ENCODE peak calls at places on chromosomes 6 and 20, in six cellular contexts. C, A, O, N, Q and G are unnamed samples.

GRCh38 chr6:158290040-158290439 is 22.2 kb upstream of the TULP4 start:
- DNase-seq in C (no peak), A (no peak), O (no peak), N (peak; percentile 79), Q (no peak), G (no peak)

GRCh38 chr20:33645072-33645358 is 17.1 kb upstream of the C20orf144 start:
- DNase-seq in C (no peak), A (no peak), O (no peak), N (no peak), Q (no peak), G (no peak)

GRCh38 chr20:63015147-63015664 is 8.4 kb upstream of the BHLHE23 start:
- DNase-seq in C (no peak), A (no peak), O (no peak), N (no peak), Q (no peak), G (no peak)

GRCh38 chr6:136764522-136764993 is 27.7 kb downstream of the MAP3K5 start:
- DNase-seq in C (peak; percentile 52), A (no peak), O (no peak), N (peak; percentile 83), Q (no peak), G (no peak)

GRCh38 chr20:20697325-20697845 is 15.1 kb downstream of the RALGAPA2 start:
- DNase-seq in C (no peak), A (no peak), O (no peak), N (no peak), Q (no peak), G (no peak)

GRCh38 chr6:94736231-94736630 is 841.1 kb upstream of the MANEA start:
- DNase-seq in C (no peak), A (peak; percentile 33), O (no peak), N (no peak), Q (no peak), G (no peak)

GRCh38 chr6:29631860-29632731 is 887 bp downstream of the GABBR1 start:
- DNase-seq in C (peak; percentile 93), A (peak; percentile 66), O (peak; percentile 42), N (peak; percentile 63), Q (peak; percentile 37), G (no peak)

GRCh38 chr6:72861935-72862432 is 240.1 kb downstream of the KCNQ5 start:
- DNase-seq in C (no peak), A (peak; percentile 40), O (no peak), N (no peak), Q (no peak), G (no peak)

GRCh38 chr6:4568138-4568537 is 208.1 kb upstream of the CDYL start:
- DNase-seq in C (no peak), A (no peak), O (no peak), N (no peak), Q (no peak), G (no peak)

GRCh38 chr6:140480852-140481251 is 1106.4 kb upstream of the CITED2 start:
- DNase-seq in C (no peak), A (peak; percentile 80), O (peak; percentile 13), N (no peak), Q (no peak), G (no peak)

GRCh38 chr6:161459008-161459407 is 185.1 kb upstream of the AGPAT4 start:
- DNase-seq in C (no peak), A (no peak), O (no peak), N (no peak), Q (no peak), G (no peak)

GRCh38 chr6:137309078-137309762 is 90.0 kb upstream of the IFNGR1 start:
- DNase-seq in C (no peak), A (peak; percentile 49), O (peak; percentile 72), N (no peak), Q (no peak), G (no peak)

GRCh38 chr20:43426172-43426571 is 31.5 kb upstream of the SRSF6 start:
- DNase-seq in C (no peak), A (no peak), O (no peak), N (no peak), Q (no peak), G (no peak)

GRCh38 chr6:106411643-106412200 is 51.2 kb downstream of the CRYBG1 start:
- DNase-seq in C (no peak), A (no peak), O (no peak), N (no peak), Q (no peak), G (no peak)

GRCh38 chr20:19376451-19376971 is 164.1 kb downstream of the SLC24A3 start:
- DNase-seq in C (no peak), A (no peak), O (no peak), N (no peak), Q (no peak), G (no peak)

GRCh38 chr20:46030290-46031013 is 1.4 kb downstream of the SLC12A5 start:
- DNase-seq in C (no peak), A (no peak), O (no peak), N (no peak), Q (no peak), G (no peak)

GRCh38 chr6:12279322-12280098 is 10.7 kb upstream of the EDN1 start:
- DNase-seq in C (no peak), A (no peak), O (no peak), N (no peak), Q (no peak), G (no peak)

GRCh38 chr6:169224185-169224695 is 29.4 kb downstream of the THBS2 start:
- DNase-seq in C (no peak), A (peak; percentile 74), O (peak; percentile 91), N (no peak), Q (no peak), G (no peak)

GRCh38 chr6:101000334-101000733 is 119.2 kb upstream of the ASCC3 start:
- DNase-seq in C (no peak), A (no peak), O (no peak), N (peak; percentile 27), Q (no peak), G (no peak)

GRCh38 chr6:75224303-75224926 is 18.6 kb upstream of the COL12A1 start:
- DNase-seq in C (no peak), A (no peak), O (no peak), N (no peak), Q (no peak), G (no peak)

GRCh38 chr20:62924567-62925419 is 1.5 kb downstream of the DIDO1 start:
- DNase-seq in C (no peak), A (peak; percentile 49), O (peak; percentile 53), N (no peak), Q (no peak), G (no peak)

GRCh38 chr6:88867841-88868558 is 95.4 kb downstream of the RNGTT start:
- DNase-seq in C (no peak), A (no peak), O (no peak), N (no peak), Q (no peak), G (no peak)

GRCh38 chr6:26345832-26346231 is 19.2 kb upstream of the BTN3A2 start:
- DNase-seq in C (no peak), A (no peak), O (no peak), N (no peak), Q (no peak), G (no peak)

DNA sequence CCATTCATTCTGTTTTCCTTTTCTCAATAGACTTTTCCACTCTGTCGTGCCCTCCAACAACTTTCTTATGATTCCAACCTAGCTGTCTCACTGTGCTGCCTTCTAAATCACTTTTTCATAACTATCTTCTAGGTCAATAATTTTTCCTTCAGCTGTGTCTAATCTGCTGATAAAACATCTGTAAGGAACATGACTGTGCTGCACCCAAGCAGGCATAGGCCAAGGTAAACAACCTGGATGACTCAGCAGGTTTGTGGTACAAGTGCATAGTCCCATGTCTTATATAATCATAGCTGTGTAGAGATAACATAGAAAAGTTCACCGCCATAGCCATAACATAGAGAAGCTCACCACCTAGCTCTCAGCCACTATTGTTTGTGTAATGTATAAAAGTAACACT is 332.3 kb downstream of the PLCB1 start:
- DNase-seq in C (no peak), A (no peak), O (no peak), N (peak; percentile 37), Q (no peak), G (no peak)
- TF ChIP-seq CTCF in C (no peak), A (no peak), O (no peak), N (no peak), Q (no peak), G (no peak)

DNA sequence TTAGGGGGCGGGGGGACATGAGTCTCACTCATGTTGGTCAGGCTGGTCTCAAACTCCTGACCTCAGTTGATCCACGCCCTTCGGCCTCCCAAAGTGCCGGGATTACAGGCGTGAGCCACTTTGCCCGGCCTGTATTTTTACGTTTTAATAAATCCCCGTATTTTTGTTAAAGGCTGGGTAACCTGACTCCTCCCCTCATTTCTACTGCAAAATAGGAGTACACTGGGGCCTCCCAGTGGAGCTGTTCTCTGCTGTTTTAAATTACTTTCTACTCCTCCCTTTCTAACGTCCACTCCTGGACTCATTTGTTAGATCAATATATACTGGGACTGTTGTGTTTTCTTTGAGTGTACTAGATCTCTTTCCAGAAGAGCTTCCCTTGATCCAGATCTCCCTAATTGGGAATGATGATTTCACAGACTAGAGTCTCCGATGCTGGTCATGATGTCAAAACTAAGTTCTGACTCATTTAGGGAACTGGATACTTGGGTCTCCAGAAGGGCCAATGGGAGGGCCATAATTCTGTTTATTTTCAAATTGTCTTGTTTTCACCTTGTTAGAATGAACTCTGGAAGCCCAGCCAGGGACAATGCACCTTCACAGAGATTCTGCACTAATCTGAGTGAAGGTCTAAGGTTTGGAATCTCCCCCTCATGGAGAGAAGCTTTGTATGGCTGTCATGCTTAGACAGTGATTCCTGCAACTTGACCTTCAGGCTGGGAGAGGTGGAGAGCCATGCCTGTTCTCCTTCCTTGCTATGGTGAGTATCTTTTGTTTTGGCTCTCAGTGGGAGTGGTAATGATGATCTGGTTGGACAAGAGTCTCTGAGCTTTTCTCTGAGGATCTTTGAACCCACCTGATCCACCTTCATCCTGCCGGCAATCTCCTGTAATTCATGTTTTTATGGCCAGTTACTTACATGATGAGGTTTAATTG is 9.4 kb downstream of the HSPA1B start:
- DNase-seq in C (no peak), A (peak; percentile 65), O (no peak), N (peak; percentile 48), Q (no peak), G (no peak)
- TF ChIP-seq CTCF in C (no peak), A (no peak), O (no peak), N (peak; percentile 55), Q (no peak), G (no peak)

DNA sequence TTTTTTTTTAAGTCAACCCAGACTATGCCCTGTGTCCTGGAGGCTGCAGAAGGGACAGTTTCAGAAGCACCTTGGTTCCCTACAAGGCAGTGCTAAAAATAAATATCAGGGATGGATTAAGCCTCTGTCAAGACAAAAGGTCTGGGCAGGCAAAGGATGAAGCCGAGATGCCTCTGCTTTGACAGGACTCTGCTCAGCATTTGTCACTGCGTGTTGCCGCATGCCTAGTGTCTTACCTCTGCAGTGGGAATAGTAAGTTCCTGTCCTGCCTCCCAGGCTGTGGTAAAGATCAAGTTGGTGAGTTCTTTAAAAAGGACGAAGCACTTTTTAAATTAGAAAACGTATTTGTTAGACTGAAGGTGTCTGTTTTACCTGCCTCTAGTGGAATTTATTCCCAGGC is 15.1 kb downstream of the AAR2 start:
- DNase-seq in C (no peak), A (no peak), O (no peak), N (no peak), Q (no peak), G (no peak)
- TF ChIP-seq CTCF in C (no peak), A (no peak), O (no peak), N (no peak), Q (no peak), G (no peak)

DNA sequence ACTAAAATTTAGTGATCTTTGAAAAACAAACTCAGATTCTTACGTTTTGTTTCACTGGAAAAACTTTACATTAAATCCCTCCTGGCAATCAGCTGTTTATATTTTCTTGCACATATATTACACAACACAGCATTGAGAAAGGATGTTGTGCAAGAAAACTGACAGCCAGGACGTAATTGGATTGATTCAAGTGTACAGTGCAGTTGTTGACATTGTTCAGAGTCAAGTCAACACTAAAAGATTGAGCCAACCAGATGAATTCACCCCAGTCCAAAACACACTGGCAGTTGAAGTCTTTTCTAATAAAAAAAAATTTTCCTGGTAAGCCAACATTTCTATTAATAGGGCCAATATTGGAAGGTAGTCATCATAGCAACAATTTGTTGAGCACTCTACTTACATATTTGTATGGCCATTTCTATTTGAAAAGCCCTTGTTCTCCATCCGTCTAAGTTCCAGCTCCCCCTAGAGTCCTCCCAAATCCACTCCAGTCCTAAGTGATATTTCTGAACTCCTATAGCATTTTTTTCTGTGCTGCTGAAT is 20.9 kb upstream of the VNN1 start:
- DNase-seq in C (no peak), A (peak; percentile 98), O (no peak), N (no peak), Q (no peak), G (no peak)
- TF ChIP-seq CTCF in C (no peak), A (peak; percentile 50), O (no peak), N (peak; percentile 58), Q (no peak), G (no peak)